ENCODE peak calls at places on chromosome 6, in six cellular contexts. I, M, F, L, E and D are unnamed samples. For H3K36me3, the result is how much of the 10 kb centered on the place peaks cover.

GRCh38 chr6:117237561-117237960 is 27.8 kb upstream of the VGLL2 start:
- DNase-seq in M (peak), I (no peak), L (no peak), F (no peak), E (peak), D (no peak)

GRCh38 chr6:131839388-131839787 is 31.6 kb downstream of the ENPP1 start:
- DNase-seq in F (no peak), L (no peak), I (no peak), M (no peak), E (no peak), D (no peak)

GRCh38 chr6:25830461-25830860 is 1.4 kb downstream of the SLC17A1 start:
- DNase-seq in M (no peak), E (no peak), F (no peak), I (no peak), L (no peak), D (no peak)

GRCh38 chr6:134117409-134117808 is 65.0 kb upstream of the SLC2A12 start:
- DNase-seq in E (peak), I (no peak), F (no peak), M (peak), L (no peak), D (no peak)

GRCh38 chr6:82353848-82354247 is 9.8 kb upstream of the TPBG start:
- DNase-seq in M (no peak), L (no peak), E (peak), F (no peak), I (no peak), D (no peak)

GRCh38 chr6:168988801-168989200 is 264.8 kb downstream of the THBS2 start:
- DNase-seq in I (no peak), F (no peak), M (peak), E (peak), L (no peak), D (no peak)

GRCh38 chr6:55758156-55758942 is 117.0 kb downstream of the BMP5 start:
- DNase-seq in F (no peak), L (no peak), M (peak), E (peak), I (no peak), D (peak)

GRCh38 chr6:4723383-4723782 is 52.8 kb upstream of the CDYL start:
- DNase-seq in L (peak), E (no peak), F (no peak), M (no peak), I (no peak), D (no peak)

GRCh38 chr6:46653439-46653942 is 716 bp downstream of the SLC25A27 start:
- DNase-seq in F (no peak), L (no peak), E (no peak), M (no peak), I (no peak), D (no peak)

GRCh38 chr6:133973109-133973971 is 20.3 kb downstream of the TBPL1 start:
- DNase-seq in I (peak), E (peak), L (no peak), M (peak), F (no peak), D (no peak)

GRCh38 chr6:105726902-105727655 is 324.2 kb upstream of the PREP start:
- DNase-seq in L (no peak), E (peak), M (no peak), I (no peak), F (no peak), D (no peak)

GRCh38 chr6:13140972-13141371 is 187.4 kb downstream of the TBC1D7 start:
- DNase-seq in E (no peak), I (no peak), F (no peak), M (no peak), L (no peak), D (no peak)

GRCh38 chr6:142642651-142643050 is 302.3 kb downstream of the HIVEP2 start:
- DNase-seq in M (peak), E (peak), I (no peak), F (no peak), L (no peak), D (no peak)

GRCh38 chr6:124149646-124150045 is 346.0 kb downstream of the NKAIN2 start:
- DNase-seq in E (no peak), F (no peak), M (no peak), L (no peak), I (no peak), D (no peak)

GRCh38 chr6:17965397-17965796 is 22.0 kb downstream of the KIF13A start:
- DNase-seq in M (peak), I (no peak), F (no peak), L (no peak), E (peak), D (no peak)

GRCh38 chr6:168247456-168248147 is 72.0 kb downstream of the DACT2 start:
- DNase-seq in M (no peak), F (no peak), I (no peak), E (peak), L (no peak), D (peak)

GRCh38 chr6:141133346-141133745 is 999.4 kb upstream of the GJE1 start:
- DNase-seq in I (no peak), L (no peak), M (peak), F (no peak), E (no peak), D (no peak)

GRCh38 chr6:27081931-27082330 is 165.6 kb upstream of the PRSS16 start:
- DNase-seq in I (no peak), M (no peak), F (no peak), E (no peak), L (no peak), D (no peak)

GRCh38 chr6:137863126-137863996 is 3.7 kb upstream of the TNFAIP3 start:
- DNase-seq in M (no peak), I (no peak), L (no peak), F (no peak), E (peak), D (no peak)

GRCh38 chr6:137861550-137862337 is 5.3 kb upstream of the TNFAIP3 start:
- DNase-seq in I (no peak), L (no peak), F (no peak), E (peak), M (no peak), D (no peak)

GRCh38 chr6:137862419-137863125 is 4.5 kb upstream of the TNFAIP3 start:
- DNase-seq in F (no peak), L (no peak), E (no peak), M (no peak), I (no peak), D (no peak)

GRCh38 chr6:137859025-137859424 is 8.0 kb upstream of the TNFAIP3 start:
- DNase-seq in F (no peak), E (no peak), I (no peak), M (no peak), L (no peak), D (no peak)

GRCh38 chr6:137860394-137861005 is 6.6 kb upstream of the TNFAIP3 start:
- DNase-seq in F (no peak), L (no peak), E (no peak), I (no peak), M (no peak), D (no peak)
- H3K36me3 ChIP-seq in F (half or more), L (under half), E (under half), I (under half), M (under half), D (under half)

GRCh38 chr6:22042713-22043112 is 254.1 kb downstream of the PRL start:
- DNase-seq in M (peak), L (no peak), I (no peak), F (peak), E (peak), D (no peak)
- H3K9ac ChIP-seq in M (no peak), L (no peak), I (no peak), F (peak), E (no peak), D (no peak)

GRCh38 chr6:36920546-36920945 is 34.0 kb upstream of the PI16 start:
- DNase-seq in M (no peak), F (no peak), L (no peak), I (no peak), E (peak), D (no peak)
- H3K27ac ChIP-seq in M (no peak), F (no peak), L (no peak), I (no peak), E (peak), D (no peak)

DNA sequence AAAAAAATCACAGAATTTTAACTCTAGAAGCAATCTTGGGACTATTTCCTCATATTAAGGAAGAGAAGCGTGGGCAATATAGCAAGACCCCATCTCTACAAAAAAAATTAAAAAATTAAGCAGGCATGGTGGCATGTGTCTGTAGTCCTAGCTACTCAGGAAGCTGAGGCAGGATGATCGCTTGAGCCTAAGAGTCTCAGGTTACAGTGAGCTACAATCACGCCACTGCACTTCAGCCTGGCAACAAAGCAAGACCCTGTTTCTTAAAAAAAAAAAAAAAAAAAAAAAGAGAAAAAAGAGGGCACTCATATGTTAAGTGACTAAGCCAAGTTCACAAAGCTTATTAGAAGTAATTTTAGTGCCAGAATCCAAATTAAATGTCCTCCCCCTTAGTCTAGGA is 100.8 kb downstream of the SESN1 start:
- DNase-seq in M (no peak), F (no peak), L (no peak), I (no peak), E (no peak), D (no peak)
- H3K36me3 ChIP-seq in M (under half), F (under half), L (under half), I (under half), E (half or more), D (under half)